ENCODE peak calls at places on chromosomes 13 and 19, in nine cellular contexts. F is fibroblast of lung; H is heart right ventricle; J is K562; K is CD8-positive, alpha-beta T cell; W is esophagus squamous epithelium; Y is lower lobe of right lung; I is CD4-positive, CD25-positive, alpha-beta regulatory T cell; N is Karpas-422. Z is an unnamed sample.

GRCh38 chr19:28619842-28620429 is 593.0 kb downstream of the UQCRFS1 start:
- DNase-seq in H (no peak), I (no peak), F (no peak), K (no peak), W (no peak), N (no peak), J (no peak), Y (no peak), Z (no peak)

GRCh38 chr13:114339779-114340534 is 25.7 kb downstream of the CHAMP1 start:
- DNase-seq in Y (no peak), F (peak; percentile 26), I (peak; percentile 15), N (peak; percentile 85), K (peak; percentile 46), H (no peak), W (no peak), J (no peak), Z (peak; percentile 21)

GRCh38 chr13:37068962-37069361 is 9.5 kb upstream of the SUPT20H start:
- DNase-seq in Y (no peak), J (no peak), K (no peak), I (no peak), F (peak; percentile 12), W (no peak), N (peak; percentile 76), H (no peak), Z (no peak)

GRCh38 chr13:60755380-60756163 is 358.6 kb downstream of the TDRD3 start:
- DNase-seq in J (no peak), F (peak; percentile 2), I (no peak), N (no peak), K (no peak), Y (no peak), H (no peak), W (no peak), Z (peak; percentile 34)

GRCh38 chr19:54312436-54313362 is at the start of gene LILRA5:
- DNase-seq in W (no peak), I (no peak), H (peak; percentile 38), K (no peak), J (no peak), Y (peak; percentile 78), F (no peak), N (peak; percentile 71), Z (no peak)

GRCh38 chr19:3852614-3853254 is 16.1 kb downstream of the ZFR2 start:
- DNase-seq in F (peak; percentile 86), J (peak; percentile 63), W (no peak), K (peak; percentile 54), I (no peak), N (peak; percentile 48), Y (no peak), H (no peak), Z (peak; percentile 72)

GRCh38 chr13:44818428-44818827 is 170.8 kb downstream of the NUFIP1 start:
- DNase-seq in N (peak; percentile 41), I (no peak), K (no peak), Y (no peak), W (no peak), H (no peak), J (peak; percentile 13), F (no peak), Z (peak; percentile 22)

GRCh38 chr13:84925443-84925842 is 873.8 kb downstream of the SLITRK6 start:
- DNase-seq in W (no peak), Y (no peak), J (no peak), K (no peak), H (no peak), I (no peak), N (no peak), F (peak; percentile 27), Z (no peak)

GRCh38 chr13:39515231-39515630 is 87.8 kb downstream of the LHFPL6 start:
- DNase-seq in Y (no peak), N (no peak), I (no peak), J (no peak), F (no peak), H (no peak), W (no peak), K (no peak), Z (no peak)

GRCh38 chr13:61880576-61881283 is 465.1 kb upstream of the PCDH20 start:
- DNase-seq in J (peak; percentile 4), K (no peak), Y (no peak), F (peak; percentile 3), I (no peak), H (no peak), W (no peak), N (peak; percentile 84), Z (peak; percentile 54)

GRCh38 chr13:99495478-99496321 is 5.6 kb upstream of the TM9SF2 start:
- DNase-seq in F (no peak), H (no peak), K (no peak), Y (no peak), N (no peak), J (no peak), I (no peak), W (no peak), Z (no peak)

GRCh38 chr13:99500839-99501134 is 485 bp upstream of the TM9SF2 start:
- DNase-seq in W (no peak), F (no peak), H (no peak), Y (no peak), J (no peak), K (no peak), I (no peak), N (no peak), Z (no peak)

GRCh38 chr13:99501135-99501951 is at the start of gene TM9SF2:
- DNase-seq in Y (peak; percentile 96), W (peak; percentile 84), K (peak; percentile 97), F (peak; percentile 97), N (peak; percentile 98), H (peak; percentile 99), J (peak; percentile 91), I (peak; percentile 96), Z (peak; percentile 99)

GRCh38 chr13:99498304-99499161 is 2.7 kb upstream of the TM9SF2 start:
- DNase-seq in Y (peak; percentile 98), W (peak; percentile 72), K (peak; percentile 93), F (peak; percentile 97), I (peak; percentile 96), J (peak; percentile 94), H (peak; percentile 96), N (peak; percentile 99), Z (peak; percentile 98)

DNA sequence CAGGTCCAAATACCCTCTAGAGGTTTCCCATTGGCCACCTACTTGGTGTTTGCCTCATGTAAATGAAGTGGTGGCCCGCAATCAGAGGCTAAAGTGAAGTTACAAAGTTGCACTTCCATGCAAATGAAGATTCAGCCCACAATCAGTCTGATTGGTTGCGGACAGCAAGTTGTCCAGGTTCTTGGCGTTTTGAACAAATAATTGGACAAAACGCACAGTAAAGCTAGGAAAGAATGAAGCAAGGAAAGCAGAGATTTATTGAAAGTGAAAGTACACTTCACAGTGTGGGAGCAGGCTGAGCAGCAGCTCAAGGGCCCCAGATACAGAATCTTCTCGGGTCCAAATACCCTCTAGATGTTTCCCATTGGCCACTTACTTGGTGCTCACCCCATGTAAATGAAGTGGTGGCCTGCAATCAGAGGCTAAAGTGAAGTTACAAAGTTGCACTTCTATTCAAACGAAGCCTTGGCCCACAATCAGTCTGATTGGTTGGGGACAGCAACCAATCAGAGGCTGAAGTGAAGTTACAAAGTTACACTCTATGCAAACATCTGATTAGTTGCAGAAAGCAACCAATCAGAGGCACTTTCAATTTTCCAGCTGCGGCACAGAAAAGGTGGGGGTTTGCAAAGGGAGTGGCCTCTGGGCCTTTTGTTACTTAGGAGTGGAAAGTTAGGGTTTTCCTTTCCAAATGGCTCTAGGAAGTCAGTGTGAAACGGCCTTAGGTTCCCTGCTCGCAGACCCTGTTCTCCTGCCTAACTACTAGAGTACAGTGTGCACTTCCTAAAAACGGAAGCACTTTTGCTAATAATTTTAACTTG is 4.7 kb upstream of the TM9SF2 start:
- DNase-seq in Y (peak; percentile 61), W (peak; percentile 52), N (peak; percentile 78), I (peak; percentile 70), H (peak; percentile 21), F (peak; percentile 28), K (peak; percentile 65), J (peak; percentile 34), Z (peak; percentile 72)
- H3K4me3 ChIP-seq in Y (peak overlapping the region; percentile 51), W (peak overlapping the region; percentile 40), N (peak overlapping the region; percentile 53), I (peak overlapping the region; percentile 96), H (peak overlapping the region; percentile 43), F (peak overlapping the region; percentile 38), K (peak overlapping the region; percentile 57), J (peak overlapping the region; percentile 26), Z (peak overlapping the region; percentile 12)

DNA sequence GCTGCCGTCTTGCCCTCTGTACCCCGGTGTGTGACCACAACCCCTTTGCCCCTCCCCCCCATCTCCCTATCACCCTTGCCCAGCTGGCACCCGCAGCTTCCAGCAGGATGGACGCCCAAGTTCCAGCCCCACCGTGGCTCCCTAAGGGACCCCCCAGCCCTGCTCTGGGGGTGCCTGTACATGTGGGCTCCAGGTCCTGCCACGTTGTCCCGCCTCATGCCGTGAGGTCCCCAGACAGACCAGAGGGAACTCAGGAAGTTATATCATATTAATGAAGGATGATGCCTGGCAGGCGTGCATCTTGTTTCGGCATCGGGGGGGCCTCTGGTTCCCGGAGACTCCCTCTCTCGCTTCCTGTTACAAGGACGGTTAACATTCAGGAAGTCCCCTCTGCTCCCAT is 1.6 kb upstream of the PTGIR start:
- DNase-seq in F (no peak), Y (no peak), H (no peak), N (no peak), I (no peak), J (no peak), W (no peak), K (no peak), Z (no peak)
- H3K4me1 ChIP-seq in F (peaks cover 26% of the 10 kb centered on the region), Y (peaks cover 47% of the 10 kb centered on the region), H (peaks cover 10% of the 10 kb centered on the region), N (no peaks in the 10 kb centered on the region), I (peaks cover 23% of the 10 kb centered on the region), J (peaks cover 52% of the 10 kb centered on the region), W (peaks cover 34% of the 10 kb centered on the region), K (peaks cover 29% of the 10 kb centered on the region), Z (no peaks in the 10 kb centered on the region)

GRCh38 chr19:45098521-45099464 is 5.8 kb downstream of the PPP1R37 start:
- DNase-seq in K (no peak), Y (no peak), F (peak; percentile 59), N (no peak), J (no peak), I (no peak), H (peak; percentile 34), W (no peak), Z (no peak)
- H3K27me3 ChIP-seq in K (no peaks in the 10 kb centered on the region), Y (no peaks in the 10 kb centered on the region), F (no peaks in the 10 kb centered on the region), N (no peaks in the 10 kb centered on the region), J (no peaks in the 10 kb centered on the region), I (no peaks in the 10 kb centered on the region), H (no peaks in the 10 kb centered on the region), W (no peaks in the 10 kb centered on the region), Z (no peaks in the 10 kb centered on the region)

GRCh38 chr19:38616265-38616664 is 1.5 kb downstream of the MAP4K1 start:
- DNase-seq in I (no peak), N (no peak), J (no peak), W (no peak), K (no peak), Y (no peak), H (no peak), F (no peak), Z (no peak)

GRCh38 chr19:38617764-38618589 is at the start of gene MAP4K1:
- DNase-seq in Y (peak; percentile 67), W (peak; percentile 54), F (no peak), J (peak; percentile 14), K (peak; percentile 81), I (peak; percentile 56), N (peak; percentile 100), H (peak; percentile 59), Z (no peak)

GRCh38 chr19:38615007-38615581 is 2.7 kb downstream of the MAP4K1 start:
- DNase-seq in K (no peak), J (no peak), W (no peak), I (no peak), Y (no peak), N (no peak), F (no peak), H (no peak), Z (no peak)

GRCh38 chr19:38618590-38619360 is at the start of gene EIF3K:
- DNase-seq in Y (peak; percentile 100), K (peak; percentile 98), H (peak; percentile 99), N (peak; percentile 99), J (peak; percentile 98), I (peak; percentile 97), W (peak; percentile 85), F (peak; percentile 98), Z (peak; percentile 97)

GRCh38 chr19:38617283-38617763 is 430 bp downstream of the MAP4K1 start:
- DNase-seq in W (no peak), N (peak; percentile 91), Y (no peak), I (no peak), K (peak; percentile 27), J (no peak), F (no peak), H (no peak), Z (no peak)
- H3K4me3 ChIP-seq in W (peak overlapping the region; percentile 96), N (peak overlapping the region; percentile 71), Y (peak overlapping the region; percentile 93), I (peak overlapping the region; percentile 89), K (peak overlapping the region; percentile 84), J (no peak overlapping the region), F (no peak overlapping the region), H (peak overlapping the region; percentile 84), Z (no peak overlapping the region)

Z was measured in HAP-1.